ENCODE peak calls at places on chromosome 3, in nine cellular contexts. A, E, V, U, G, B, C, S and X are unnamed samples.

GRCh38 chr3:23623841-23624240 is 181.9 kb upstream of the UBE2E1 start:
- DNase-seq in B (no peak), S (no peak), U (no peak), E (no peak), G (no peak), V (no peak), A (no peak), C (no peak), X (no peak)

GRCh38 chr3:118943597-118943996 is 91.0 kb downstream of the IGSF11 start:
- DNase-seq in G (no peak), C (no peak), U (no peak), S (no peak), E (no peak), B (no peak), V (no peak), A (no peak), X (no peak)

GRCh38 chr3:173395412-173396181 is 1.9 kb upstream of the NLGN1 start:
- DNase-seq in C (peak; percentile 72), G (peak; percentile 95), S (no peak), V (no peak), A (peak; percentile 77), B (peak; percentile 85), E (peak; percentile 88), U (peak; percentile 95), X (peak; percentile 80)

GRCh38 chr3:197367081-197367780 is 68.8 kb upstream of the DLG1 start:
- DNase-seq in C (no peak), A (no peak), G (peak; percentile 54), U (peak; percentile 65), S (no peak), E (peak; percentile 58), B (no peak), V (no peak), X (no peak)

GRCh38 chr3:128487538-128487812 is 5.5 kb downstream of the GATA2 start:
- DNase-seq in G (no peak), S (no peak), E (no peak), U (no peak), B (no peak), C (no peak), V (no peak), A (no peak), X (no peak)

GRCh38 chr3:73270839-73271483 is 209.5 kb downstream of the EBLN2 start:
- DNase-seq in G (no peak), S (no peak), V (no peak), C (no peak), E (no peak), U (no peak), B (no peak), A (no peak), X (no peak)

GRCh38 chr3:17195192-17195611 is 310.4 kb downstream of the PLCL2 start:
- DNase-seq in S (peak; percentile 90), C (no peak), V (peak; percentile 26), B (no peak), U (no peak), E (peak; percentile 81), A (no peak), G (no peak), X (no peak)

GRCh38 chr3:122005033-122005565 is 16.9 kb downstream of the ILDR1 start:
- DNase-seq in S (peak; percentile 88), V (peak; percentile 49), C (no peak), G (no peak), A (no peak), B (peak; percentile 35), E (no peak), U (no peak), X (no peak)

GRCh38 chr3:15346516-15346915 is 14.1 kb upstream of the SH3BP5 start:
- DNase-seq in U (no peak), C (no peak), A (no peak), S (no peak), B (no peak), E (no peak), V (no peak), G (no peak), X (no peak)

GRCh38 chr3:15347737-15348110 is 15.3 kb upstream of the SH3BP5 start:
- DNase-seq in U (no peak), V (no peak), C (no peak), A (no peak), B (no peak), S (no peak), G (no peak), E (no peak), X (no peak)

GRCh38 chr3:15347104-15347736 is 14.8 kb upstream of the SH3BP5 start:
- DNase-seq in E (no peak), V (no peak), U (no peak), A (no peak), B (no peak), S (peak; percentile 29), C (no peak), G (no peak), X (no peak)

GRCh38 chr3:15348246-15348645 is 15.9 kb upstream of the SH3BP5 start:
- DNase-seq in S (no peak), G (no peak), U (no peak), E (no peak), B (no peak), C (no peak), A (no peak), V (no peak), X (no peak)

DNA sequence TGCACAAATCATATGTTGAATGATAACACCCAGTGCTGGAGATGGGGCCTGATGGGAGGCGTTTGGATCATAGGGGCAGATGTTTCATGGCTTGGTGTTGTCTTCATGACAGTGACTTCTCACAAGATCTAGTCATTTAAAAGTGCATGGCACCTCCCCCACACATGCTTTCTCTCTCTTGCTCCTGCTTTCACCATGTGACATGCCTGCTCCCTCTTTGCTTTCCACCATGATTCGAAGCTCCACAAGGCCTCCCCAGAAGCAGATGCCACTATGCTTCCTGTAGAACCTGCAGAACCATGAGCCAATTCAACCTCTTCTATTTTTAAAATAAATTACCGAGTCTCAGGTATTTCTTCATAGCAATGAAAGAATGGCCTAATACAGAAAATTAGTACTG is 17.8 kb upstream of the SH3BP5 start:
- DNase-seq in G (no peak), B (no peak), S (no peak), A (no peak), U (no peak), V (no peak), C (no peak), E (no peak), X (no peak)
- TF ChIP-seq CTCF in G (no peak), B (no peak), S (no peak), A (no peak), U (no peak), V (no peak), C (no peak), E (no peak), X (no peak)

GRCh38 chr3:31530039-31530983 is 2.4 kb upstream of the STT3B start:
- DNase-seq in B (no peak), S (no peak), V (no peak), E (no peak), U (no peak), C (no peak), G (no peak), A (no peak), X (no peak)

GRCh38 chr3:31533169-31533870 is 595 bp downstream of the STT3B start:
- DNase-seq in E (peak; percentile 94), G (peak; percentile 82), A (peak; percentile 35), S (peak; percentile 67), B (peak; percentile 58), V (no peak), U (peak; percentile 74), C (peak; percentile 75), X (peak; percentile 68)

GRCh38 chr3:31532587-31533168 is at the start of gene STT3B:
- DNase-seq in U (peak; percentile 87), E (peak; percentile 97), B (no peak), C (peak; percentile 83), G (peak; percentile 90), V (no peak), S (peak; percentile 93), A (peak; percentile 87), X (no peak)

GRCh38 chr3:31531992-31532586 is 636 bp upstream of the STT3B start:
- DNase-seq in E (peak; percentile 100), S (peak; percentile 100), V (peak; percentile 97), C (peak; percentile 99), B (peak; percentile 99), G (peak; percentile 99), U (peak; percentile 99), A (peak; percentile 99), X (peak; percentile 99)

DNA sequence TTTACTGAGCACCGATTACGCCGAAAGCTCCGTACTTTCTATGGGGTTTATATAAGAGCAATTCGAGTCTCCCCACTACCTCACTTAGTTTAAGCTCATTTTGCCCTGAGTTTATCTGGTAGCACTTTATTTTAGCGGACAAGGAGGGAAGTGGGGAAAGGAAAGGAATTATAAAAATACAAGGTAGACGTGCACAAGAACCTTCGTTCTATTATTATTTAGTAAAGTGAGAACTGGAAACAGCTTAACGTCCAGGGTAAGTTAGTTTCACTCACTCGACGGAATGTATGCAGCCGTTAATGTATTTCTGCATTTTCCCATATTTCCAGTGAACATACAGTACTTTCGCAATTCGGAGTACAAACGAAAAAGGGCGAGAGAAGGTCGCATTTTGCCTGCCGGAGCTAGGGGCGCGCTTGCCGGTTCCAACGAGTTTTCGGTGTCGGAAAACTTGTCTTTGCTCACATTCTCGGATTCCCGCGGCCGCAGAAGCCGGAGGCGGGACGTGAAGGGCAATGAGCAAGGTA is 1.2 kb upstream of the STT3B start:
- DNase-seq in E (no peak), V (no peak), U (no peak), C (no peak), B (no peak), A (no peak), G (no peak), S (peak; percentile 32), X (no peak)
- TF ChIP-seq CTCF in E (no peak), V (no peak), U (peak; percentile 6), C (no peak), B (no peak), A (no peak), G (peak; percentile 7), S (peak; percentile 27), X (no peak)

GRCh38 chr3:150439657-150440056 is 31.6 kb downstream of the TSC22D2 start:
- DNase-seq in G (no peak), C (no peak), A (no peak), V (no peak), U (no peak), E (no peak), S (no peak), B (no peak), X (no peak)

GRCh38 chr3:150430272-150430671 is 22.2 kb downstream of the TSC22D2 start:
- DNase-seq in B (no peak), U (no peak), V (no peak), G (no peak), A (no peak), S (no peak), C (no peak), E (no peak), X (no peak)

GRCh38 chr3:150433347-150433746 is 25.2 kb downstream of the TSC22D2 start:
- DNase-seq in U (no peak), A (no peak), B (no peak), C (no peak), S (no peak), G (no peak), V (no peak), E (no peak), X (no peak)

GRCh38 chr3:150434263-150434662 is 26.2 kb downstream of the TSC22D2 start:
- DNase-seq in S (no peak), V (no peak), E (no peak), A (no peak), B (no peak), G (no peak), C (no peak), U (no peak), X (no peak)

GRCh38 chr3:150436161-150436560 is 28.1 kb downstream of the TSC22D2 start:
- DNase-seq in U (no peak), C (no peak), A (no peak), B (no peak), S (no peak), E (no peak), G (no peak), V (no peak), X (no peak)
- TF ChIP-seq CTCF in U (no peak), C (no peak), A (no peak), B (no peak), S (no peak), E (no peak), G (no peak), V (no peak), X (no peak)

DNA sequence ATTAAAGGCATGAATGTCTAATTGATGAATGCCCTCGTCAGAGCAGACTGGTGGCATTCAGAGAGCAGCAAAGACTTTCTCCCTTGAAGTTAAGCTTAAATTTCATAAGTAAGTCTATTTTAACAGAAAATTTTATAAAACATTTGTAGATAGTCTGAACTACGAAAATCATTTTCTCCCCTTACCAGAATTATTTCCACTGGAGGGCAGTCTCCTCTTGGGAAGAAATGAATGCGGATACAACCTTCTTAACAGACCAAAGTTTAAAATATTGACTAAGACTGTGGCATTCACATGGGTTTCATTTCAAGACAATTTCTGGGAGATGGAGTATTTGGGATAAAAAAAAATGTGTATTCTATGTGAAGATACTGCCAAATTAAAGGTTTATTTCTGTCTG is 669.0 kb downstream of the FHIT start:
- DNase-seq in C (no peak), G (no peak), U (no peak), S (no peak), E (no peak), A (no peak), V (no peak), B (no peak), X (no peak)
- TF ChIP-seq CTCF in C (no peak), G (peak; percentile 33), U (peak; percentile 15), S (no peak), E (no peak), A (no peak), V (no peak), B (no peak), X (no peak)